ENCODE peak calls at places on chromosomes 5 and 9, in five cellular contexts. S is lower lobe of right lung, F is endothelial cell, P is stromal cell of bone marrow, I is amniotic stem cell. X is an unnamed sample.

GRCh38 chr5:80763873-80764647 is 109.3 kb upstream of the DHFR start:
- DNase-seq in S (no peak), F (no peak), P (no peak), I (no peak), X (no peak)

GRCh38 chr5:163626904-163627434 is 121.5 kb downstream of the MAT2B start:
- DNase-seq in S (no peak), F (no peak), P (no peak), I (no peak), X (no peak)

GRCh38 chr9:129023036-129023907 is 4.9 kb downstream of the SH3GLB2 start:
- DNase-seq in S (no peak), F (no peak), P (peak; percentile 68), I (peak; percentile 30), X (no peak)

GRCh38 chr5:45578270-45578669 is 117.9 kb downstream of the HCN1 start:
- DNase-seq in S (no peak), F (no peak), P (no peak), I (no peak), X (no peak)

GRCh38 chr5:119355636-119356383 is at the start of gene TNFAIP8:
- DNase-seq in S (peak; percentile 76), F (peak; percentile 38), P (peak; percentile 54), I (peak; percentile 34), X (peak; percentile 71)

GRCh38 chr9:128818099-128818838 is at the start of gene ENDOG:
- DNase-seq in S (peak; percentile 98), F (peak; percentile 100), P (peak; percentile 93), I (peak; percentile 90), X (peak; percentile 96)

GRCh38 chr5:93572101-93572772 is 8.8 kb downstream of the NR2F1-AS1 start:
- DNase-seq in S (no peak), F (no peak), P (no peak), I (no peak), X (no peak)

GRCh38 chr5:80185095-80185494 is 70.8 kb downstream of the SERINC5 start:
- DNase-seq in S (no peak), F (no peak), P (no peak), I (no peak), X (no peak)

GRCh38 chr5:134240421-134240962 is 14.6 kb upstream of the PPP2CA start:
- DNase-seq in S (no peak), F (no peak), P (peak; percentile 73), I (no peak), X (no peak)

GRCh38 chr9:37406603-37407401 is 15.7 kb upstream of the GRHPR start:
- DNase-seq in S (no peak), F (no peak), P (no peak), I (no peak), X (no peak)

GRCh38 chr5:1524799-1525623 is 1.3 kb upstream of the LPCAT1 start:
- DNase-seq in S (peak; percentile 49), F (no peak), P (no peak), I (no peak), X (peak; percentile 42)

GRCh38 chr5:150630459-150631325 is 9.8 kb upstream of the SYNPO start:
- DNase-seq in S (no peak), F (no peak), P (no peak), I (no peak), X (no peak)

GRCh38 chr9:90830977-90831376 is 29.4 kb downstream of the SYK start:
- DNase-seq in S (no peak), F (no peak), P (no peak), I (no peak), X (no peak)

GRCh38 chr9:106588601-106589000 is 274.4 kb upstream of the ZNF462 start:
- DNase-seq in S (no peak), F (no peak), P (no peak), I (no peak), X (no peak)

GRCh38 chr5:31100047-31100575 is 93.4 kb upstream of the CDH6 start:
- DNase-seq in S (no peak), F (no peak), P (no peak), I (no peak), X (no peak)

GRCh38 chr5:97471951-97472350 is 288.9 kb upstream of the RIOK2 start:
- DNase-seq in S (no peak), F (no peak), P (no peak), I (no peak), X (no peak)

GRCh38 chr9:122005597-122005996 is 87.5 kb downstream of the TTLL11 start:
- DNase-seq in S (no peak), F (peak; percentile 50), P (no peak), I (peak; percentile 9), X (no peak)

GRCh38 chr5:1406681-1407640 is 38.3 kb downstream of the SLC6A3 start:
- DNase-seq in S (peak; percentile 34), F (no peak), P (no peak), I (no peak), X (no peak)

GRCh38 chr9:94799578-94800264 is 73.2 kb downstream of the AOPEP start:
- DNase-seq in S (no peak), F (no peak), P (no peak), I (no peak), X (no peak)

GRCh38 chr9:75117572-75117971 is 29.3 kb downstream of the OSTF1 start:
- DNase-seq in S (no peak), F (no peak), P (no peak), I (no peak), X (no peak)

X was measured in CD14-positive monocyte.